ENCODE peak calls at places on chromosomes 5 and 9, in nine cellular contexts. X, F, H, A, Z, C, N, M and S are unnamed samples.

GRCh38 chr9:128554155-128554862 is 1.9 kb downstream of the SPTAN1 start:
- DNase-seq in X (peak; percentile 28), F (peak; percentile 16), H (peak; percentile 34), A (peak; percentile 60), Z (peak; percentile 57), C (peak; percentile 54), N (peak; percentile 88), M (peak; percentile 95), S (no peak)

GRCh38 chr5:82975812-82976211 is 101.4 kb downstream of the TMEM167A start:
- DNase-seq in X (peak; percentile 81), F (no peak), H (no peak), A (no peak), Z (peak; percentile 5), C (no peak), N (no peak), M (no peak), S (no peak)

GRCh38 chr9:134716067-134716466 is 74.5 kb downstream of the COL5A1 start:
- DNase-seq in X (no peak), F (no peak), H (no peak), A (no peak), Z (no peak), C (no peak), N (no peak), M (no peak), S (no peak)

GRCh38 chr5:178282391-178282790 is 49.8 kb upstream of the PHYKPL start:
- DNase-seq in X (no peak), F (no peak), H (no peak), A (no peak), Z (no peak), C (no peak), N (no peak), M (no peak), S (no peak)

GRCh38 chr5:141517902-141518610 is 29.2 kb downstream of the PCDHGC5 start:
- DNase-seq in X (no peak), F (no peak), H (no peak), A (no peak), Z (no peak), C (peak; percentile 67), N (no peak), M (peak; percentile 97), S (no peak)

GRCh38 chr5:374631-375335 is 53.3 kb downstream of the AHRR start:
- DNase-seq in X (no peak), F (no peak), H (no peak), A (no peak), Z (no peak), C (no peak), N (peak; percentile 84), M (no peak), S (peak; percentile 20)

GRCh38 chr9:127426756-127427155 is 2.6 kb downstream of the ZNF79 start:
- DNase-seq in X (no peak), F (no peak), H (no peak), A (no peak), Z (peak; percentile 71), C (no peak), N (no peak), M (no peak), S (peak; percentile 48)

GRCh38 chr9:136826703-136827582 is 15.3 kb upstream of the AJM1 start:
- DNase-seq in X (no peak), F (no peak), H (no peak), A (no peak), Z (no peak), C (no peak), N (no peak), M (no peak), S (no peak)

GRCh38 chr9:125241863-125242739 is 958 bp upstream of the HSPA5 start:
- DNase-seq in X (peak; percentile 25), F (no peak), H (no peak), A (no peak), Z (peak; percentile 45), C (peak; percentile 36), N (peak; percentile 89), M (no peak), S (peak; percentile 55)

GRCh38 chr9:81499021-81499454 is 190.3 kb downstream of the TLE1 start:
- DNase-seq in X (no peak), F (no peak), H (no peak), A (no peak), Z (no peak), C (peak; percentile 70), N (no peak), M (peak; percentile 55), S (no peak)

GRCh38 chr9:36137392-36138004 is 965 bp downstream of the GLIPR2 start:
- DNase-seq in X (no peak), F (no peak), H (no peak), A (no peak), Z (no peak), C (no peak), N (no peak), M (peak; percentile 59), S (no peak)

GRCh38 chr5:82367930-82368329 is 89.8 kb upstream of the RPS23 start:
- DNase-seq in X (no peak), F (no peak), H (no peak), A (no peak), Z (no peak), C (no peak), N (no peak), M (no peak), S (no peak)

GRCh38 chr5:28468121-28468520 is 1429.7 kb upstream of the CDH9 start:
- DNase-seq in X (no peak), F (no peak), H (no peak), A (no peak), Z (no peak), C (no peak), N (no peak), M (peak; percentile 0), S (no peak)

GRCh38 chr9:117487555-117488175 is 72.8 kb upstream of the ASTN2 start:
- DNase-seq in X (peak; percentile 53), F (peak; percentile 85), H (no peak), A (peak; percentile 27), Z (peak; percentile 58), C (peak; percentile 27), N (peak; percentile 92), M (peak; percentile 58), S (peak; percentile 57)

GRCh38 chr5:123819818-123820217 is 307.8 kb downstream of the CSNK1G3 start:
- DNase-seq in X (peak; percentile 28), F (no peak), H (no peak), A (peak; percentile 66), Z (no peak), C (peak; percentile 89), N (no peak), M (peak; percentile 76), S (no peak)

GRCh38 chr5:76542887-76543690 is 80.1 kb downstream of the F2RL2 start:
- DNase-seq in X (no peak), F (no peak), H (no peak), A (no peak), Z (peak; percentile 74), C (no peak), N (no peak), M (peak; percentile 28), S (peak; percentile 67)

GRCh38 chr5:80958611-80959010 is 1.6 kb upstream of the RASGRF2 start:
- DNase-seq in X (no peak), F (no peak), H (no peak), A (no peak), Z (no peak), C (no peak), N (no peak), M (no peak), S (no peak)

GRCh38 chr9:110479481-110479880 is 100.1 kb downstream of the SVEP1 start:
- DNase-seq in X (no peak), F (no peak), H (no peak), A (no peak), Z (no peak), C (no peak), N (no peak), M (no peak), S (no peak)

GRCh38 chr5:83035373-83036170 is 41.6 kb downstream of the TMEM167A start:
- DNase-seq in X (no peak), F (peak; percentile 85), H (no peak), A (no peak), Z (no peak), C (no peak), N (no peak), M (peak; percentile 18), S (no peak)

GRCh38 chr5:179240561-179240960 is 104.7 kb downstream of the ADAMTS2 start:
- DNase-seq in X (no peak), F (no peak), H (no peak), A (no peak), Z (no peak), C (no peak), N (peak; percentile 66), M (no peak), S (no peak)

GRCh38 chr9:976258-976804 is at the start of gene DMRT3:
- DNase-seq in X (no peak), F (no peak), H (no peak), A (no peak), Z (peak; percentile 38), C (no peak), N (peak; percentile 67), M (no peak), S (no peak)

GRCh38 chr5:99617335-99617734 is 688.5 kb upstream of the CHD1 start:
- DNase-seq in X (no peak), F (no peak), H (no peak), A (no peak), Z (no peak), C (no peak), N (no peak), M (no peak), S (no peak)

GRCh38 chr9:94931725-94932124 is 205.2 kb downstream of the AOPEP start:
- DNase-seq in X (no peak), F (no peak), H (no peak), A (no peak), Z (no peak), C (no peak), N (no peak), M (no peak), S (no peak)

GRCh38 chr9:2676466-2676865 is 40.8 kb upstream of the KCNV2 start:
- DNase-seq in X (peak; percentile 16), F (no peak), H (no peak), A (no peak), Z (no peak), C (no peak), N (no peak), M (no peak), S (no peak)

GRCh38 chr9:137085918-137086530 is 761 bp upstream of the MAN1B1 start:
- DNase-seq in X (no peak), F (no peak), H (no peak), A (no peak), Z (peak; percentile 57), C (no peak), N (no peak), M (peak; percentile 65), S (peak; percentile 50)

GRCh38 chr9:131709741-131710499 is 30.0 kb downstream of the RAPGEF1 start:
- DNase-seq in X (no peak), F (no peak), H (no peak), A (no peak), Z (peak; percentile 49), C (no peak), N (peak; percentile 83), M (no peak), S (no peak)

GRCh38 chr5:173435543-173435942 is 107.3 kb upstream of the STC2 start:
- DNase-seq in X (no peak), F (no peak), H (no peak), A (no peak), Z (no peak), C (no peak), N (no peak), M (no peak), S (no peak)

GRCh38 chr9:20558609-20559016 is 63.7 kb downstream of the MLLT3 start:
- DNase-seq in X (no peak), F (no peak), H (peak; percentile 10), A (no peak), Z (peak; percentile 60), C (peak; percentile 92), N (no peak), M (peak; percentile 93), S (no peak)

GRCh38 chr5:116395178-116395577 is 179.4 kb downstream of the SEMA6A start:
- DNase-seq in X (no peak), F (no peak), H (no peak), A (no peak), Z (no peak), C (no peak), N (no peak), M (no peak), S (no peak)

GRCh38 chr5:146084376-146084775 is 21.0 kb downstream of the PLAC8L1 start:
- DNase-seq in X (no peak), F (no peak), H (no peak), A (no peak), Z (no peak), C (no peak), N (no peak), M (no peak), S (no peak)

GRCh38 chr5:25190521-25191000 is 545.8 kb upstream of the CDH10 start:
- DNase-seq in X (no peak), F (no peak), H (no peak), A (no peak), Z (no peak), C (no peak), N (no peak), M (no peak), S (no peak)